ENCODE peak calls at places on chromosomes 16 and 17, in nine cellular contexts. Y is trophoblast cell, Z is NCI-H1694 treated with DMSO at 0.1 percent for 48 hours, P is renal cortical epithelial cell, V is RPMI8226, T is SK-N-DZ, U is AG08396, M is SK-N-SH, O is GM19239. E is an unnamed sample.
A peak's percentile ranks its signal among the peaks of the same experiment; 100 is the strongest.

GRCh38 chr16:5678371-5678770 is 580.8 kb upstream of the EEF2KMT start:
- DNase-seq in Y (no peak), Z (no peak), P (no peak), V (peak; percentile 41), T (no peak), U (no peak), M (no peak), O (no peak), E (no peak)

GRCh38 chr16:87499189-87499486 is 6.3 kb upstream of the ZCCHC14 start:
- DNase-seq in Y (no peak), Z (no peak), P (peak; percentile 43), V (no peak), T (no peak), U (peak; percentile 62), M (no peak), O (no peak), E (no peak)

GRCh38 chr17:49908782-49909714 is 59.9 kb upstream of the DLX4 start:
- DNase-seq in Y (no peak), Z (no peak), P (no peak), V (no peak), T (no peak), U (no peak), M (no peak), O (no peak), E (no peak)

GRCh38 chr17:77722366-77722765 is 236.1 kb upstream of the TNRC6C start:
- DNase-seq in Y (no peak), Z (no peak), P (no peak), V (no peak), T (no peak), U (peak; percentile 1), M (no peak), O (no peak), E (no peak)

GRCh38 chr17:48910370-48910769 is 2.2 kb downstream of the UBE2Z start:
- DNase-seq in Y (no peak), Z (no peak), P (no peak), V (no peak), T (no peak), U (no peak), M (no peak), O (no peak), E (no peak)

GRCh38 chr16:71883193-71883848 is 661 bp downstream of the ZNF821 start:
- DNase-seq in Y (peak; percentile 64), Z (no peak), P (no peak), V (peak; percentile 41), T (peak; percentile 47), U (no peak), M (no peak), O (no peak), E (peak; percentile 55)

GRCh38 chr16:82542714-82543113 is 84.1 kb upstream of the CDH13 start:
- DNase-seq in Y (no peak), Z (no peak), P (no peak), V (no peak), T (no peak), U (no peak), M (no peak), O (no peak), E (no peak)

GRCh38 chr16:57807968-57808528 is 5.8 kb upstream of the KIFC3 start:
- DNase-seq in Y (peak; percentile 94), Z (no peak), P (peak; percentile 97), V (peak; percentile 91), T (no peak), U (peak; percentile 89), M (peak; percentile 84), O (peak; percentile 65), E (peak; percentile 70)

GRCh38 chr16:48494742-48495141 is 109.5 kb upstream of the SIAH1 start:
- DNase-seq in Y (no peak), Z (no peak), P (no peak), V (no peak), T (no peak), U (no peak), M (no peak), O (no peak), E (no peak)

GRCh38 chr17:48751172-48751571 is 22.6 kb upstream of the HOXB13 start:
- DNase-seq in Y (no peak), Z (no peak), P (no peak), V (no peak), T (no peak), U (no peak), M (no peak), O (no peak), E (no peak)

GRCh38 chr17:77606146-77606864 is 352.2 kb upstream of the TNRC6C start:
- DNase-seq in Y (no peak), Z (no peak), P (no peak), V (no peak), T (no peak), U (no peak), M (peak; percentile 12), O (no peak), E (no peak)

GRCh38 chr16:68436581-68436980 is 11.7 kb downstream of the SMPD3 start:
- DNase-seq in Y (no peak), Z (no peak), P (no peak), V (peak; percentile 48), T (no peak), U (no peak), M (no peak), O (no peak), E (no peak)

GRCh38 chr16:87161822-87162676 is 155.1 kb downstream of the C16orf95 start:
- DNase-seq in Y (peak; percentile 17), Z (no peak), P (no peak), V (peak; percentile 47), T (no peak), U (no peak), M (no peak), O (no peak), E (no peak)

GRCh38 chr17:65434251-65434650 is 127.2 kb downstream of the AXIN2 start:
- DNase-seq in Y (no peak), Z (no peak), P (peak; percentile 15), V (no peak), T (no peak), U (no peak), M (no peak), O (no peak), E (no peak)

GRCh38 chr17:31433811-31434210 is 42.3 kb downstream of the RAB11FIP4 start:
- DNase-seq in Y (no peak), Z (no peak), P (no peak), V (no peak), T (no peak), U (no peak), M (no peak), O (no peak), E (no peak)

GRCh38 chr17:76085731-76086366 is 6.9 kb downstream of the ZACN start:
- DNase-seq in Y (no peak), Z (no peak), P (no peak), V (no peak), T (no peak), U (no peak), M (peak; percentile 22), O (no peak), E (no peak)

GRCh38 chr16:83615553-83615952 is 192.2 kb upstream of the HSBP1 start:
- DNase-seq in Y (no peak), Z (no peak), P (peak; percentile 11), V (no peak), T (no peak), U (peak; percentile 10), M (no peak), O (no peak), E (no peak)

GRCh38 chr17:4510615-4510941 is 11.9 kb downstream of the SPNS2 start:
- DNase-seq in Y (no peak), Z (no peak), P (no peak), V (no peak), T (no peak), U (no peak), M (no peak), O (no peak), E (no peak)

GRCh38 chr16:31676731-31677130 is 149.0 kb downstream of the AHSP start:
- DNase-seq in Y (no peak), Z (no peak), P (no peak), V (no peak), T (no peak), U (no peak), M (no peak), O (no peak), E (no peak)

GRCh38 chr17:58314706-58315015 is 13.9 kb downstream of the TSPOAP1 start:
- DNase-seq in Y (no peak), Z (no peak), P (no peak), V (no peak), T (no peak), U (no peak), M (peak; percentile 8), O (no peak), E (no peak)

GRCh38 chr17:20968913-20969616 is 73.7 kb downstream of the USP22 start:
- DNase-seq in Y (no peak), Z (no peak), P (no peak), V (no peak), T (no peak), U (no peak), M (no peak), O (no peak), E (no peak)

GRCh38 chr17:27498615-27499316 is 42.5 kb downstream of the KSR1 start:
- DNase-seq in Y (peak; percentile 54), Z (no peak), P (peak; percentile 55), V (no peak), T (no peak), U (no peak), M (no peak), O (no peak), E (no peak)

GRCh38 chr16:87930456-87930855 is 5.9 kb downstream of the CA5A start:
- DNase-seq in Y (peak; percentile 15), Z (no peak), P (no peak), V (no peak), T (peak; percentile 67), U (no peak), M (peak; percentile 76), O (no peak), E (peak; percentile 53)

GRCh38 chr17:16918443-16918842 is 53.5 kb downstream of the TNFRSF13B start:
- DNase-seq in Y (no peak), Z (no peak), P (no peak), V (no peak), T (no peak), U (no peak), M (no peak), O (no peak), E (no peak)

GRCh38 chr16:2500937-2501750 is 12.6 kb upstream of the ATP6V0C start:
- DNase-seq in Y (peak; percentile 88), Z (peak; percentile 65), P (peak; percentile 62), V (peak; percentile 76), T (peak; percentile 89), U (peak; percentile 91), M (peak; percentile 95), O (peak; percentile 90), E (peak; percentile 93)

GRCh38 chr16:4338125-4338582 is 13.0 kb downstream of the PAM16 start:
- DNase-seq in Y (no peak), Z (no peak), P (no peak), V (no peak), T (no peak), U (no peak), M (no peak), O (no peak), E (no peak)

GRCh38 chr17:44637066-44637465 is 19.2 kb upstream of the MEIOC start:
- DNase-seq in Y (no peak), Z (no peak), P (peak; percentile 44), V (no peak), T (no peak), U (no peak), M (no peak), O (no peak), E (no peak)

GRCh38 chr17:19647697-19648474 is 665 bp upstream of the ALDH3A2 start:
- DNase-seq in Y (peak; percentile 55), Z (peak; percentile 72), P (peak; percentile 53), V (peak; percentile 49), T (peak; percentile 73), U (peak; percentile 66), M (no peak), O (no peak), E (peak; percentile 37)

GRCh38 chr17:35119370-35120185 is at the start of gene RAD51D:
- DNase-seq in Y (peak; percentile 85), Z (peak; percentile 70), P (no peak), V (peak; percentile 86), T (peak; percentile 88), U (peak; percentile 92), M (peak; percentile 95), O (peak; percentile 90), E (peak; percentile 87)

GRCh38 chr17:83065660-83066542 is 13.5 kb upstream of the METRNL start:
- DNase-seq in Y (no peak), Z (no peak), P (no peak), V (no peak), T (no peak), U (no peak), M (no peak), O (no peak), E (peak; percentile 2)

GRCh38 chr16:20216818-20217217 is 110.5 kb downstream of the GP2 start:
- DNase-seq in Y (no peak), Z (no peak), P (no peak), V (no peak), T (no peak), U (no peak), M (no peak), O (no peak), E (no peak)